ENCODE peak calls at places on chromosomes 13 and 19, in six cellular contexts. One of them, this sample, is unnamed.

GRCh38 chr13:90918551-90918950 is 428.9 kb upstream of the MIR17HG start:
- DNase-seq in K562: no peak
- DNase-seq in H1: no peak
- DNase-seq in GM12878: no peak
- DNase-seq in HepG2: no peak
- DNase-seq in SK-N-SH: no peak
- DNase-seq in this sample: no peak

GRCh38 chr13:73399347-73400216 is 340.8 kb downstream of the KLF5 start:
- DNase-seq in K562: no peak
- DNase-seq in H1: no peak
- DNase-seq in GM12878: no peak
- DNase-seq in HepG2: peak
- DNase-seq in SK-N-SH: no peak
- DNase-seq in this sample: no peak

GRCh38 chr19:7104783-7105447 is 35.4 kb downstream of the ZNF557 start:
- DNase-seq in K562: no peak
- DNase-seq in H1: no peak
- DNase-seq in GM12878: peak
- DNase-seq in HepG2: no peak
- DNase-seq in SK-N-SH: no peak
- DNase-seq in this sample: no peak

GRCh38 chr19:46390866-46391265 is 22.5 kb downstream of the CCDC8 start:
- DNase-seq in K562: no peak
- DNase-seq in H1: no peak
- DNase-seq in GM12878: no peak
- DNase-seq in HepG2: no peak
- DNase-seq in SK-N-SH: no peak
- DNase-seq in this sample: no peak

GRCh38 chr19:1079566-1080111 is 12.7 kb downstream of the ARHGAP45 start:
- DNase-seq in K562: no peak
- DNase-seq in H1: no peak
- DNase-seq in GM12878: no peak
- DNase-seq in HepG2: no peak
- DNase-seq in SK-N-SH: peak
- DNase-seq in this sample: no peak

GRCh38 chr19:33429891-33430673 is 56.6 kb downstream of the CEBPG start:
- DNase-seq in K562: no peak
- DNase-seq in H1: no peak
- DNase-seq in GM12878: no peak
- DNase-seq in HepG2: no peak
- DNase-seq in SK-N-SH: no peak
- DNase-seq in this sample: no peak

GRCh38 chr19:53019684-53020083 is 6.0 kb downstream of the ERVV-1 start:
- DNase-seq in K562: no peak
- DNase-seq in H1: peak
- DNase-seq in GM12878: no peak
- DNase-seq in HepG2: no peak
- DNase-seq in SK-N-SH: no peak
- DNase-seq in this sample: peak

GRCh38 chr19:3902317-3902973 is 22.0 kb downstream of the ATCAY start:
- DNase-seq in K562: no peak
- DNase-seq in H1: no peak
- DNase-seq in GM12878: no peak
- DNase-seq in HepG2: no peak
- DNase-seq in SK-N-SH: no peak
- DNase-seq in this sample: no peak

GRCh38 chr13:98207411-98207810 is 30.3 kb upstream of the RNF113B start:
- DNase-seq in K562: no peak
- DNase-seq in H1: no peak
- DNase-seq in GM12878: no peak
- DNase-seq in HepG2: no peak
- DNase-seq in SK-N-SH: no peak
- DNase-seq in this sample: no peak

GRCh38 chr19:4759388-4760284 is 31.9 kb upstream of the FEM1A start:
- DNase-seq in K562: peak
- DNase-seq in H1: peak
- DNase-seq in GM12878: peak
- DNase-seq in HepG2: peak
- DNase-seq in SK-N-SH: peak
- DNase-seq in this sample: peak

GRCh38 chr13:31930901-31931522 is 100.6 kb upstream of the FRY start:
- DNase-seq in K562: no peak
- DNase-seq in H1: no peak
- DNase-seq in GM12878: peak
- DNase-seq in HepG2: no peak
- DNase-seq in SK-N-SH: no peak
- DNase-seq in this sample: no peak

GRCh38 chr13:20699715-20700114 is 3.8 kb upstream of the IL17D start:
- DNase-seq in K562: no peak
- DNase-seq in H1: no peak
- DNase-seq in GM12878: no peak
- DNase-seq in HepG2: no peak
- DNase-seq in SK-N-SH: no peak
- DNase-seq in this sample: no peak

GRCh38 chr19:46368116-46368515 is 21.2 kb downstream of the PPP5C start:
- DNase-seq in K562: no peak
- DNase-seq in H1: no peak
- DNase-seq in GM12878: no peak
- DNase-seq in HepG2: no peak
- DNase-seq in SK-N-SH: no peak
- DNase-seq in this sample: no peak

GRCh38 chr19:38291855-38292254 is 12.2 kb upstream of the C19orf33 start:
- DNase-seq in K562: no peak
- DNase-seq in H1: no peak
- DNase-seq in GM12878: no peak
- DNase-seq in HepG2: no peak
- DNase-seq in SK-N-SH: no peak
- DNase-seq in this sample: no peak

GRCh38 chr13:44249439-44249838 is 124.2 kb upstream of the SERP2 start:
- DNase-seq in K562: no peak
- DNase-seq in H1: no peak
- DNase-seq in GM12878: no peak
- DNase-seq in HepG2: no peak
- DNase-seq in SK-N-SH: no peak
- DNase-seq in this sample: no peak

GRCh38 chr13:51849145-51850101 is 4.4 kb upstream of the TMEM272 start:
- DNase-seq in K562: peak
- DNase-seq in H1: peak
- DNase-seq in GM12878: no peak
- DNase-seq in HepG2: peak
- DNase-seq in SK-N-SH: peak
- DNase-seq in this sample: peak

GRCh38 chr19:13764101-13764807 is at the start of gene MRI1:
- DNase-seq in K562: peak
- DNase-seq in H1: peak
- DNase-seq in GM12878: no peak
- DNase-seq in HepG2: peak
- DNase-seq in SK-N-SH: peak
- DNase-seq in this sample: peak

GRCh38 chr19:42420055-42420544 is 7.1 kb downstream of the LIPE start:
- DNase-seq in K562: peak
- DNase-seq in H1: peak
- DNase-seq in GM12878: no peak
- DNase-seq in HepG2: peak
- DNase-seq in SK-N-SH: peak
- DNase-seq in this sample: peak

GRCh38 chr19:46186717-46187101 is 38.7 kb downstream of the IGFL2 start:
- DNase-seq in K562: no peak
- DNase-seq in H1: no peak
- DNase-seq in GM12878: no peak
- DNase-seq in HepG2: no peak
- DNase-seq in SK-N-SH: no peak
- DNase-seq in this sample: no peak

GRCh38 chr13:30172593-30173300 is 134.6 kb downstream of the KATNAL1 start:
- DNase-seq in K562: no peak
- DNase-seq in H1: no peak
- DNase-seq in GM12878: no peak
- DNase-seq in HepG2: no peak
- DNase-seq in SK-N-SH: no peak
- DNase-seq in this sample: peak

GRCh38 chr13:86725105-86725504 is 925.9 kb upstream of the SLITRK6 start:
- DNase-seq in K562: no peak
- DNase-seq in H1: no peak
- DNase-seq in GM12878: no peak
- DNase-seq in HepG2: no peak
- DNase-seq in SK-N-SH: peak
- DNase-seq in this sample: no peak

GRCh38 chr13:108595416-108596257 is 33.8 kb upstream of the MYO16 start:
- DNase-seq in K562: no peak
- DNase-seq in H1: no peak
- DNase-seq in GM12878: no peak
- DNase-seq in HepG2: no peak
- DNase-seq in SK-N-SH: no peak
- DNase-seq in this sample: no peak

GRCh38 chr13:68170961-68171360 is 940.8 kb upstream of the PCDH9 start:
- DNase-seq in K562: no peak
- DNase-seq in H1: no peak
- DNase-seq in GM12878: no peak
- DNase-seq in HepG2: no peak
- DNase-seq in SK-N-SH: no peak
- DNase-seq in this sample: no peak

GRCh38 chr19:48997972-48998371 is 4.3 kb downstream of the RUVBL2 start:
- DNase-seq in K562: peak
- DNase-seq in H1: peak
- DNase-seq in GM12878: no peak
- DNase-seq in HepG2: peak
- DNase-seq in SK-N-SH: peak
- DNase-seq in this sample: peak
- TF ChIP-seq CTCF in K562: peak
- TF ChIP-seq CTCF in H1: peak
- TF ChIP-seq CTCF in GM12878: peak
- TF ChIP-seq CTCF in HepG2: peak
- TF ChIP-seq CTCF in SK-N-SH: peak
- TF ChIP-seq CTCF in this sample: peak

DNA sequence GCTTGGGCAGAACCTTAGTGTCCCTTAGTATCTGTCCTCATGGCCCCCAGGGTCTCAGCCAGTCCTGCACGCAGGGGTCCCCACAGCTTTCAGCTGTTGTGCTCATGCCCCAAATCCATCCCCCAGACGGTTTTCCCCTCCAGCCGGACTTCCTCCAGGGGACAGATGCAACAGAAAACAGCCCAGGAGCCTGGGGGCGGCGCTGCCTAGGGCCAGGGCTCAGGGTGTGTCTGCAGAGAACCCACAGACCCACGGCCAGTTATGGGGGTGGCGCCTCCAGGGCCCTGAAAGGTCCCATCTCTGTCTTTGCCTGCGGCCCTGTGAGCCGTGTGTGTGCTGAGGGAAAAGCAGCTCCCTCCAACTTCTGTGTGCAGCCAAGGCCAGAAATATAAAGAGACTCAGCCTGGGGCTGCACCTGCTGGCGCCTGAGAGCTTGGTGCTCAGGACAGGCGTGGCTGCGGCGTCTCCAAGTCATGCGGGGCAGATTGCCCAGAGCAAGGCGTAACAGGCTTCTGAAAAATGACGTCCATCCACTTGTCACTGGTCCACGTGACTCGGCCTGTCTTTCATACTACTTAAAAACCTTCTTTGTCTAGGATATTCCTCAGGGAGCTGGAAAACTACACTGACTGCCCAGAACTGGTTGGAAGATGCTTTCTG is 22.1 kb upstream of the F7 start:
- DNase-seq in K562: no peak
- DNase-seq in H1: no peak
- DNase-seq in GM12878: no peak
- DNase-seq in HepG2: no peak
- DNase-seq in SK-N-SH: no peak
- DNase-seq in this sample: no peak
- TF ChIP-seq GABPA in K562: no peak
- TF ChIP-seq GABPA in H1: no peak
- TF ChIP-seq GABPA in GM12878: no peak
- TF ChIP-seq GABPA in HepG2: no peak
- TF ChIP-seq GABPA in SK-N-SH: no peak
- TF ChIP-seq GABPA in this sample: no peak

DNA sequence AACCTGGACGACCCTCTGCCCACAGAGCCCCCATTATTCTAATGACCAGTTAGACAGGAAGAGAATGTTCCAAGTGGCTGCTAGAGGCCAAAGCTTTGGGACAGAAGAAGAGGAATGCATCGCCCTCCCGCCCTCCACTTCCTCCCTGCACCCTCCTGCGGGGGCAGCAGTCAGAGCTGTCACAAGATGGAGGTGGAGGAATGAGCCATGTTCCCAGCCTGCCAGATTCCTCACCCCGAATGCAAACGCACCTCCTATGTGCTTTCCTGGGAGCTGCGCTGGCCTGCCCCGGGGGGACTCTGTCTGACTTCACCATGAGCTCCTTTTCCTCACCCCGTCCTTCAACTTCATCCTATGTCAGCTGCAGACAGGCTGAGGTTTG is 1.7 kb downstream of the YJEFN3 start:
- DNase-seq in K562: no peak
- DNase-seq in H1: no peak
- DNase-seq in GM12878: no peak
- DNase-seq in HepG2: no peak
- DNase-seq in SK-N-SH: no peak
- DNase-seq in this sample: no peak
- TF ChIP-seq CTCF in K562: no peak
- TF ChIP-seq CTCF in H1: no peak
- TF ChIP-seq CTCF in GM12878: no peak
- TF ChIP-seq CTCF in HepG2: no peak
- TF ChIP-seq CTCF in SK-N-SH: no peak
- TF ChIP-seq CTCF in this sample: no peak

GRCh38 chr19:48354332-48354992 is 9.3 kb downstream of the TMEM143 start:
- DNase-seq in K562: peak
- DNase-seq in H1: no peak
- DNase-seq in GM12878: no peak
- DNase-seq in HepG2: peak
- DNase-seq in SK-N-SH: no peak
- DNase-seq in this sample: no peak
- TF ChIP-seq GABPA in K562: no peak
- TF ChIP-seq GABPA in H1: no peak
- TF ChIP-seq GABPA in GM12878: no peak
- TF ChIP-seq GABPA in HepG2: peak
- TF ChIP-seq GABPA in SK-N-SH: no peak
- TF ChIP-seq GABPA in this sample: no peak

DNA sequence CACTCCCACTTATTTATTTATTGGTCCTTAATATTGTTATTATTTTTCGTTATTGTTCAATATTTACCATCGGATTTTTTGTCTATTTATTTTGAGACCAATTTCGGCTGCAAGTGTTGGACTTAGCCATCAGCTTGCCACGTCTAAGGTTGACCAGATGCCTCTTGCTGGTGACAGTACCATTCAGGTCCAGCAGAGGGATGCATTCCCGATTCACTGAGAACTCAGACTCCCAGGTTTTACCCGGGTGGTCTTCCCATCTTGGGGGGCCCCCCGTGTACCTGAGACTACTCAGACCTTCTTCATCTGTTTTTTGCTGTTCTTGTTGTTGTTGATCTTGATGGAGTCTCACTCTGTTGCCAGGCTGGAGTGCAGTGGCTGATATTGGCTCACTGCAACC is 1435.2 kb downstream of the UQCRFS1 start:
- DNase-seq in K562: peak
- DNase-seq in H1: no peak
- DNase-seq in GM12878: no peak
- DNase-seq in HepG2: no peak
- DNase-seq in SK-N-SH: no peak
- DNase-seq in this sample: no peak
- TF ChIP-seq CTCF in K562: peak
- TF ChIP-seq CTCF in H1: no peak
- TF ChIP-seq CTCF in GM12878: no peak
- TF ChIP-seq CTCF in HepG2: no peak
- TF ChIP-seq CTCF in SK-N-SH: peak
- TF ChIP-seq CTCF in this sample: peak